ENCODE peak calls at places on chromosomes 4 and X, in nine cellular contexts. F is iPS DF 6.9; B is CD4-positive, alpha-beta T cell; M is HEK293T; I is nucleus accumbens; P is fibroblast of the conjunctiva; U is fibroblast of pulmonary artery; E is fibroblast of the aortic adventitia; A is type B pancreatic cell. Y is an unnamed sample.

GRCh38 chr4:93475730-93476129 is 352.8 kb upstream of the ATOH1 start:
- DNase-seq in U (no peak), E (no peak), M (no peak), F (no peak), A (no peak), I (no peak), P (no peak), B (no peak), Y (no peak)

GRCh38 chr4:25843340-25844097 is 19.3 kb downstream of the SEL1L3 start:
- DNase-seq in P (no peak), B (no peak), M (no peak), F (no peak), I (peak; percentile 8), E (peak; percentile 50), A (no peak), U (no peak), Y (no peak)

GRCh38 chr4:93605163-93605562 is 223.4 kb upstream of the ATOH1 start:
- DNase-seq in A (no peak), B (no peak), U (no peak), F (no peak), E (no peak), P (no peak), M (no peak), I (no peak), Y (no peak)

GRCh38 chr4:170736710-170737109 is 647.0 kb upstream of the AADAT start:
- DNase-seq in P (no peak), B (no peak), A (no peak), F (no peak), E (no peak), U (no peak), I (no peak), M (no peak), Y (no peak)

GRCh38 chr4:138158746-138159297 is 83.3 kb downstream of the SLC7A11 start:
- DNase-seq in F (no peak), B (no peak), A (no peak), M (no peak), I (no peak), U (peak; percentile 67), E (peak; percentile 75), P (peak; percentile 28), Y (peak; percentile 30)

GRCh38 chr4:177309525-177310371 is at the start of gene NEIL3:
- DNase-seq in P (peak; percentile 87), U (peak; percentile 92), E (peak; percentile 90), I (peak; percentile 72), B (peak; percentile 94), M (peak; percentile 92), F (peak; percentile 75), A (peak; percentile 90), Y (peak; percentile 81)

GRCh38 chr4:118954246-118954645 is 65.6 kb downstream of the SYNPO2 start:
- DNase-seq in B (no peak), P (no peak), I (no peak), F (no peak), U (peak; percentile 73), M (no peak), A (no peak), E (peak; percentile 56), Y (peak; percentile 80)

GRCh38 chrX:136121788-136122187 is 25.5 kb upstream of the FHL1 start:
- DNase-seq in P (peak; percentile 45), B (no peak), M (no peak), E (peak; percentile 84), U (peak; percentile 33), A (no peak), F (no peak), I (no peak), Y (no peak)

GRCh38 chr4:76208005-76208765 is 5.4 kb downstream of the SCARB2 start:
- DNase-seq in M (peak; percentile 21), F (no peak), B (no peak), A (no peak), E (peak; percentile 88), U (peak; percentile 94), I (peak; percentile 76), P (peak; percentile 73), Y (peak; percentile 89)

GRCh38 chr4:186074189-186074588 is 5.2 kb downstream of the TLR3 start:
- DNase-seq in B (no peak), U (no peak), E (no peak), A (no peak), M (no peak), I (no peak), F (no peak), P (no peak), Y (peak; percentile 11)

GRCh38 chrX:15160558-15160957 is 109.3 kb downstream of the ASB9 start:
- DNase-seq in P (no peak), I (no peak), E (no peak), F (no peak), M (no peak), A (no peak), B (no peak), U (no peak), Y (no peak)

GRCh38 chrX:30577362-30577961 is at the start of gene TASL:
- DNase-seq in B (peak; percentile 1), P (no peak), I (no peak), U (no peak), F (no peak), M (no peak), A (no peak), E (no peak), Y (no peak)

GRCh38 chrX:13085533-13085932 is 41.1 kb upstream of the FAM9C start:
- DNase-seq in I (no peak), P (no peak), M (no peak), A (no peak), F (no peak), U (no peak), B (no peak), E (no peak), Y (no peak)

GRCh38 chr4:106690487-106690886 is 321.9 kb upstream of the GIMD1 start:
- DNase-seq in U (peak; percentile 54), E (peak; percentile 13), B (no peak), A (no peak), F (no peak), M (no peak), I (no peak), P (no peak), Y (peak; percentile 16)

GRCh38 chr4:86664959-86665358 is 70.8 kb downstream of the PTPN13 start:
- DNase-seq in U (peak; percentile 71), A (no peak), M (no peak), B (no peak), F (no peak), P (peak; percentile 36), I (no peak), E (peak; percentile 54), Y (peak; percentile 73)

GRCh38 chr4:89294583-89295244 is 12.9 kb downstream of the GPRIN3 start:
- DNase-seq in P (no peak), B (no peak), U (no peak), I (no peak), A (no peak), M (no peak), E (no peak), F (no peak), Y (peak; percentile 79)

GRCh38 chr4:147981305-147981704 is 249.4 kb downstream of the ARHGAP10 start:
- DNase-seq in A (no peak), U (no peak), P (no peak), E (peak; percentile 42), B (no peak), M (no peak), F (no peak), I (no peak), Y (peak; percentile 33)

GRCh38 chr4:26861434-26862186 is 969 bp downstream of the STIM2 start:
- DNase-seq in U (peak; percentile 69), I (peak; percentile 59), F (no peak), P (peak; percentile 28), M (peak; percentile 20), A (peak; percentile 76), E (peak; percentile 61), B (peak; percentile 56), Y (peak; percentile 51)

GRCh38 chr4:126592088-126592487 is 1040.7 kb upstream of the INTU start:
- DNase-seq in U (peak; percentile 13), B (no peak), A (no peak), E (peak; percentile 26), F (no peak), I (no peak), M (peak; percentile 26), P (no peak), Y (no peak)

GRCh38 chr4:26815199-26815598 is 45.4 kb upstream of the STIM2 start:
- DNase-seq in F (no peak), U (no peak), B (no peak), A (no peak), E (no peak), I (no peak), M (no peak), P (no peak), Y (no peak)

GRCh38 chrX:67546496-67547423 is 2.9 kb downstream of the AR start:
- DNase-seq in F (no peak), U (no peak), M (no peak), B (no peak), E (peak; percentile 22), A (no peak), P (no peak), I (no peak), Y (no peak)

GRCh38 chr4:88320174-88320779 is 35.9 kb upstream of the PPM1K start:
- DNase-seq in P (no peak), E (no peak), I (no peak), A (no peak), M (no peak), B (no peak), F (no peak), U (no peak), Y (no peak)

GRCh38 chr4:116233971-116234370 is 851.4 kb downstream of the TRAM1L1 start:
- DNase-seq in E (no peak), I (no peak), B (no peak), U (no peak), A (no peak), F (no peak), M (no peak), P (no peak), Y (no peak)

GRCh38 chrX:82384401-82384800 is 1123.7 kb upstream of the POU3F4 start:
- DNase-seq in F (no peak), E (no peak), I (no peak), A (no peak), M (no peak), B (no peak), U (no peak), P (no peak), Y (no peak)

GRCh38 chr4:128684031-128684430 is 125.5 kb upstream of the JADE1 start:
- DNase-seq in E (no peak), A (no peak), M (no peak), I (no peak), U (no peak), B (no peak), P (no peak), F (no peak), Y (no peak)

GRCh38 chrX:103212749-103213457 is 2.0 kb upstream of the BEX4 start:
- DNase-seq in U (no peak), B (no peak), E (no peak), A (no peak), M (no peak), F (no peak), I (no peak), P (no peak), Y (no peak)

GRCh38 chrX:111282991-111283390 is 12.7 kb upstream of the CAPN6 start:
- DNase-seq in P (no peak), A (no peak), F (no peak), I (no peak), E (no peak), U (no peak), M (no peak), B (no peak), Y (no peak)

GRCh38 chr4:110678517-110678916 is 55.6 kb upstream of the PITX2 start:
- DNase-seq in P (no peak), F (no peak), U (no peak), E (no peak), A (no peak), I (no peak), B (no peak), M (no peak), Y (no peak)

GRCh38 chr4:41665808-41666207 is 82.7 kb downstream of the PHOX2B start:
- DNase-seq in F (no peak), M (no peak), I (no peak), U (no peak), B (no peak), P (no peak), E (no peak), A (no peak), Y (peak; percentile 58)

GRCh38 chr4:108637856-108638255 is 12.5 kb upstream of the OSTC start:
- DNase-seq in F (no peak), A (no peak), I (no peak), E (peak; percentile 28), P (no peak), M (no peak), U (peak; percentile 20), B (no peak), Y (no peak)

GRCh38 chr4:29073571-29073970 is 1646.6 kb upstream of the PCDH7 start:
- DNase-seq in F (no peak), U (no peak), E (no peak), M (no peak), B (no peak), P (no peak), I (no peak), A (no peak), Y (no peak)